ENCODE peak calls at places on chromosomes 1 and 21, in four cellular contexts. One of them, this sample, is unnamed.
A peak's percentile ranks its signal among the peaks of the same experiment; 100 is the strongest.

GRCh38 chr21:45423968-45424853 is 19.2 kb downstream of the COL18A1 start:
- DNase-seq in progenitor cell of endocrine pancreas: no peak
- DNase-seq in IMR-90: no peak
- DNase-seq in HFFc6: no peak
- DNase-seq in this sample: peak; percentile 28

GRCh38 chr21:44872266-44872567 is 1.3 kb downstream of the PTTG1IP start:
- DNase-seq in progenitor cell of endocrine pancreas: no peak
- DNase-seq in IMR-90: no peak
- DNase-seq in HFFc6: no peak
- DNase-seq in this sample: no peak

GRCh38 chr21:45333583-45334121 is 46.0 kb upstream of the POFUT2 start:
- DNase-seq in progenitor cell of endocrine pancreas: no peak
- DNase-seq in IMR-90: peak; percentile 57
- DNase-seq in HFFc6: no peak
- DNase-seq in this sample: peak; percentile 15

GRCh38 chr21:33403128-33403785 is at the start of gene IFNGR2:
- DNase-seq in progenitor cell of endocrine pancreas: peak; percentile 25
- DNase-seq in IMR-90: no peak
- DNase-seq in HFFc6: no peak
- DNase-seq in this sample: peak; percentile 68

GRCh38 chr1:169809370-169810095 is 14.8 kb upstream of the METTL18 start:
- DNase-seq in progenitor cell of endocrine pancreas: no peak
- DNase-seq in IMR-90: peak; percentile 35
- DNase-seq in HFFc6: peak; percentile 49
- DNase-seq in this sample: no peak

GRCh38 chr1:47444578-47445465 is 7.0 kb downstream of the FOXD2 start:
- DNase-seq in progenitor cell of endocrine pancreas: no peak
- DNase-seq in IMR-90: peak; percentile 10
- DNase-seq in HFFc6: no peak
- DNase-seq in this sample: peak; percentile 51

GRCh38 chr1:12501661-12502060 is 116.3 kb downstream of the DHRS3 start:
- DNase-seq in progenitor cell of endocrine pancreas: no peak
- DNase-seq in IMR-90: peak; percentile 86
- DNase-seq in HFFc6: peak; percentile 13
- DNase-seq in this sample: no peak

GRCh38 chr1:2342384-2343022 is 48.9 kb downstream of the MORN1 start:
- DNase-seq in progenitor cell of endocrine pancreas: no peak
- DNase-seq in IMR-90: no peak
- DNase-seq in HFFc6: no peak
- DNase-seq in this sample: peak; percentile 26

GRCh38 chr1:23629728-23630290 is 61.8 kb upstream of the RPL11 start:
- DNase-seq in progenitor cell of endocrine pancreas: no peak
- DNase-seq in IMR-90: no peak
- DNase-seq in HFFc6: no peak
- DNase-seq in this sample: no peak

GRCh38 chr1:18540136-18540765 is 59.5 kb downstream of the KLHDC7A start:
- DNase-seq in progenitor cell of endocrine pancreas: no peak
- DNase-seq in IMR-90: no peak
- DNase-seq in HFFc6: no peak
- DNase-seq in this sample: no peak

GRCh38 chr1:98119793-98120192 is 199.0 kb upstream of the DPYD start:
- DNase-seq in progenitor cell of endocrine pancreas: peak; percentile 11
- DNase-seq in IMR-90: peak; percentile 22
- DNase-seq in HFFc6: no peak
- DNase-seq in this sample: no peak

GRCh38 chr21:36981049-36981391 is 14.6 kb upstream of the HLCS start:
- DNase-seq in progenitor cell of endocrine pancreas: no peak
- DNase-seq in IMR-90: no peak
- DNase-seq in HFFc6: no peak
- DNase-seq in this sample: no peak

GRCh38 chr21:36976228-36976627 is 9.8 kb upstream of the HLCS start:
- DNase-seq in progenitor cell of endocrine pancreas: no peak
- DNase-seq in IMR-90: no peak
- DNase-seq in HFFc6: no peak
- DNase-seq in this sample: no peak

GRCh38 chr21:36981977-36982700 is 15.7 kb upstream of the HLCS start:
- DNase-seq in progenitor cell of endocrine pancreas: no peak
- DNase-seq in IMR-90: no peak
- DNase-seq in HFFc6: no peak
- DNase-seq in this sample: no peak

GRCh38 chr21:36976882-36977651 is 10.6 kb upstream of the HLCS start:
- DNase-seq in progenitor cell of endocrine pancreas: no peak
- DNase-seq in IMR-90: peak; percentile 75
- DNase-seq in HFFc6: peak; percentile 80
- DNase-seq in this sample: no peak

DNA sequence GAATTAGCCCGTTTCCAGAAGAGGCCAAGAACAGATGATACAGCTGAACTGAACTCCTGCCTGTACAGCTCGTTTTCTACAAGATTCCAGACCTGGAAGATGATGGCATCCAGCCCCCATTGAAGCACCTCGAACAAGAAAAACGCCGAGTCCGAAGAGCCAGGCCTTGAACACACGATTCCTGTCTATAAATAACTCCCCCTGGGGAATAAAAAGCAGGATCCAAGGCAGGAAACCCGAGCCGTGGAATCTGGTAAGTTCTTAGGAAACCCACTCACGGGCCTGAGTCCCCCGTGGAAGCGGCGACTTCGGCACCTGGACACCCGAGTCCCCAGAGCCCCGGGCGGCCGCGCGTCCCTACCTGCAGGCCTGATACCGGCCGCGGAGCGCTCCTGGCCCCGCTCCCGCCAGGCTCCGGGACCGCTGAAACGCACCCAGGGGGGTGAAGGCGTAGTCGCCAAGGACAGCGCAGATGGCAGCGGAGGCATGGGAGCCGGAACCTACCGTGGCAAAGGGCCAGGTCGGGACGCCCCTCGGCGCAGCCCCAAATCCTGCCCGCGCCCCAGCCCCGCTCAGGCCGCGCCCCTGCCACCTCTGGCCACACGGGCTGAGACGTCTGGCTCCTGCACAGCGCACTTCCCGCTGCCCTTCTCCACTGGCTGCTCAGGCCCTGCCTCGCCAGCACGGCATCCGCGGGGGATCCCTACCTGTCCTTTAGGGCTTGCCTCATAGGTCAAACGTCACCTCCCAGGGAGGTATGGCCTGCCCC is 14.0 kb upstream of the HLCS start:
- DNase-seq in progenitor cell of endocrine pancreas: peak; percentile 20
- DNase-seq in IMR-90: no peak
- DNase-seq in HFFc6: no peak
- DNase-seq in this sample: peak; percentile 67
- TF ChIP-seq CTCF in progenitor cell of endocrine pancreas: no peak
- TF ChIP-seq CTCF in IMR-90: no peak
- TF ChIP-seq CTCF in HFFc6: no peak
- TF ChIP-seq CTCF in this sample: no peak

GRCh38 chr1:167878372-167879160 is 35.4 kb downstream of the ADCY10 start:
- DNase-seq in progenitor cell of endocrine pancreas: no peak
- DNase-seq in IMR-90: no peak
- DNase-seq in HFFc6: no peak
- DNase-seq in this sample: no peak
- TF ChIP-seq CTCF in progenitor cell of endocrine pancreas: no peak
- TF ChIP-seq CTCF in IMR-90: no peak
- TF ChIP-seq CTCF in HFFc6: no peak
- TF ChIP-seq CTCF in this sample: no peak

GRCh38 chr1:78045850-78046778 is at the start of gene GIPC2:
- DNase-seq in progenitor cell of endocrine pancreas: peak; percentile 42
- DNase-seq in IMR-90: peak; percentile 18
- DNase-seq in HFFc6: no peak
- DNase-seq in this sample: peak; percentile 46

GRCh38 chr1:78045600-78045849 is 241 bp upstream of the GIPC2 start:
- DNase-seq in progenitor cell of endocrine pancreas: no peak
- DNase-seq in IMR-90: no peak
- DNase-seq in HFFc6: no peak
- DNase-seq in this sample: no peak

GRCh38 chr1:78048446-78048845 is 2.7 kb downstream of the GIPC2 start:
- DNase-seq in progenitor cell of endocrine pancreas: no peak
- DNase-seq in IMR-90: no peak
- DNase-seq in HFFc6: no peak
- DNase-seq in this sample: no peak

GRCh38 chr1:78047631-78048030 is 1.9 kb downstream of the GIPC2 start:
- DNase-seq in progenitor cell of endocrine pancreas: no peak
- DNase-seq in IMR-90: no peak
- DNase-seq in HFFc6: no peak
- DNase-seq in this sample: no peak

GRCh38 chr1:78047131-78047530 is 1.4 kb downstream of the GIPC2 start:
- DNase-seq in progenitor cell of endocrine pancreas: no peak
- DNase-seq in IMR-90: no peak
- DNase-seq in HFFc6: no peak
- DNase-seq in this sample: no peak
- TF ChIP-seq CTCF in progenitor cell of endocrine pancreas: no peak
- TF ChIP-seq CTCF in IMR-90: no peak
- TF ChIP-seq CTCF in HFFc6: no peak
- TF ChIP-seq CTCF in this sample: no peak

GRCh38 chr1:229843627-229844238 is 217.7 kb downstream of the URB2 start:
- DNase-seq in progenitor cell of endocrine pancreas: no peak
- DNase-seq in IMR-90: no peak
- DNase-seq in HFFc6: peak; percentile 12
- DNase-seq in this sample: no peak
- TF ChIP-seq CTCF in progenitor cell of endocrine pancreas: no peak
- TF ChIP-seq CTCF in IMR-90: no peak
- TF ChIP-seq CTCF in HFFc6: no peak
- TF ChIP-seq CTCF in this sample: no peak

DNA sequence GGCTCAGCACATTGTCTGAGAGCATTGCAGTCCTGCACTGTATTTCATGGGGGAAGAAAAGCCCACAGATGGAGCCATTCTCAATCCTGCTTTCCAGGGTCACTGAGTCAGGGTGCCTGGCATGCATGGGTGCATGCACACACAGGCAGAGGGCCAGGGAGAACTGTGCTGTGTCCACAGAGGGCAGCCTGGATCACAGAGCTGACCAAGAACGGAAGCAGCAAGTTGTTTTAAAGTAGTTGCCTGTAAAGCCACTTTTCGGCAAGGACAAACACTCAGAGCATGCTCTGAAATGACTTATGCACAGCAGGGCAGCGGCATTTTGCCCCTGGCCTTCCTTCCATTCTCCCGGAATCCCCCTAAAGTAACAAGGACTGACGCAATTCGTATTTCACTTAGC is 3.6 kb downstream of the ERG start:
- DNase-seq in progenitor cell of endocrine pancreas: no peak
- DNase-seq in IMR-90: no peak
- DNase-seq in HFFc6: peak; percentile 15
- DNase-seq in this sample: no peak
- TF ChIP-seq CTCF in progenitor cell of endocrine pancreas: no peak
- TF ChIP-seq CTCF in IMR-90: no peak
- TF ChIP-seq CTCF in HFFc6: no peak
- TF ChIP-seq CTCF in this sample: no peak

DNA sequence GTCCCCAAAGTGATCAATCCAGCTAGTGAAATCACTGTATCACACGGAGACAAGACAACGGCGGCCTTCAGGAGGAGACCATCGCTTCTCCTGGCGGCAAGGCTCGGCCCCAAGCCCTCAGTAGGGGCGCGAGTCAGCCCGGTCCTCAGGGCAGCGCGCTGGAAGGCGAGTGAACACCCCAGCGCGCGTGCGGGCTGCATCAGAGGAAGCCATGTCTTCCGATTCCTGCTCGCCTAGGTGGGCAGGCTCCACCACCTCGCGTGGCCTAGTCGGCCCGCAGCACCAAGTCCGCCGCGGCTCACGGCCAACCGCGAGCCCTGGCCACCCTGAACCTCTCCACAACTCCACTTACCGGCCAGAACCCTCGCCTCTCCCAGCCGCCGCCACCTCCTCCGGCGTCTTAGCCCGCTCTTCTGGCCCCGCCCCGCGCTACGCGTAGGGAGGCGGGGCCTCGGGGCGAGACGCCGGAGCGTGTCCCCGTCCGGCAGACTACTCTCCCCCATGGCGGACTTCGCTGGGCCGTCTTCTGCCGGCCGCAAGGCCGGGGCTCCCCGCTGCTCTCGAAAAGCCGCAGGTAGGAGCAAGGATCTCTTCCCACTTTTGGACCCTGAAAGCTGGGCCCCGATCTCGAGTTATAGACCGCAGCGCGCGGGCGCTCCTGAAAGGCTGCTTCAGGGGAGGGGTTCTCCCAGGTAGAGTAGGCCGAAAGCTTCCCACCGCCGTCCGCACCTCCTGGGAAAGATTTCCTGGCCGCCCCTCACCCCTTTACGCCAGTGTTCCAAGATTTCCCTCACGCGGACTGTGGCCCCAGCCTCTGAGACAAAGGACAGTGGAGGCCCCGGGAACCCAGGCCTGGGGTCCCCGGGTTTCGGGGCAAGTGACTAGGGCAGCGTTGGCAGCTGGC is at the start of the genes GLMN and RPAP2:
- DNase-seq in progenitor cell of endocrine pancreas: peak; percentile 58
- DNase-seq in IMR-90: peak; percentile 81
- DNase-seq in HFFc6: peak; percentile 58
- DNase-seq in this sample: peak; percentile 90
- TF ChIP-seq CTCF in progenitor cell of endocrine pancreas: peak; percentile 33
- TF ChIP-seq CTCF in IMR-90: peak; percentile 16
- TF ChIP-seq CTCF in HFFc6: peak; percentile 17
- TF ChIP-seq CTCF in this sample: no peak

This sample was measured in lower lobe of right lung.